ENCODE peak calls at places on chromosomes 6 and 20, in ten cellular contexts. N is IMR-90; Y is ovary; T is fibroblast of mammary gland; I is endothelial cell; D is CD4-positive, alpha-beta T cell; V is progenitor cell of endocrine pancreas; P is ascending aorta; C is heart left ventricle; S is dorsolateral prefrontal cortex. G is an unnamed sample.

GRCh38 chr6:159074120-159074684 is 29.4 kb upstream of the TAGAP start:
- DNase-seq in N (peak; percentile 46), Y (no peak), T (peak; percentile 53), I (peak; percentile 34), D (no peak), V (no peak), P (no peak), C (no peak), S (peak; percentile 43), G (peak; percentile 8)

GRCh38 chr6:151065027-151065815 is 174.5 kb upstream of the AKAP12 start:
- DNase-seq in N (no peak), Y (no peak), T (no peak), I (no peak), D (no peak), V (no peak), P (no peak), C (no peak), S (no peak), G (no peak)

GRCh38 chr6:158789115-158789917 is 29.9 kb downstream of the EZR start:
- DNase-seq in N (no peak), Y (no peak), T (no peak), I (no peak), D (peak; percentile 62), V (no peak), P (no peak), C (no peak), S (no peak), G (no peak)

GRCh38 chr6:45378324-45378926 is 691 bp upstream of the SUPT3H start:
- DNase-seq in N (no peak), Y (peak; percentile 53), T (no peak), I (no peak), D (no peak), V (no peak), P (peak; percentile 67), C (no peak), S (peak; percentile 36), G (no peak)

GRCh38 chr20:47727170-47727880 is 58.0 kb downstream of the SULF2 start:
- DNase-seq in N (no peak), Y (no peak), T (no peak), I (no peak), D (peak; percentile 63), V (no peak), P (no peak), C (peak; percentile 75), S (no peak), G (no peak)

GRCh38 chr6:43395822-43396221 is 26.4 kb upstream of the ZNF318 start:
- DNase-seq in N (no peak), Y (no peak), T (no peak), I (no peak), D (no peak), V (no peak), P (no peak), C (no peak), S (no peak), G (no peak)

GRCh38 chr6:42038811-42039408 is 11.4 kb upstream of the TAF8 start:
- DNase-seq in N (peak; percentile 44), Y (no peak), T (no peak), I (no peak), D (no peak), V (no peak), P (no peak), C (no peak), S (no peak), G (no peak)

GRCh38 chr6:105771313-105771970 is 314.7 kb upstream of the PRDM1 start:
- DNase-seq in N (peak; percentile 65), Y (no peak), T (peak; percentile 68), I (no peak), D (no peak), V (no peak), P (no peak), C (no peak), S (no peak), G (no peak)

GRCh38 chr20:52056203-52057062 is 135.1 kb downstream of the ZFP64 start:
- DNase-seq in N (peak; percentile 95), Y (no peak), T (peak; percentile 96), I (no peak), D (no peak), V (no peak), P (no peak), C (no peak), S (no peak), G (no peak)

GRCh38 chr20:52062452-52063209 is 128.9 kb downstream of the ZFP64 start:
- DNase-seq in N (no peak), Y (no peak), T (no peak), I (no peak), D (no peak), V (no peak), P (no peak), C (no peak), S (no peak), G (no peak)

GRCh38 chr20:52064936-52065335 is 126.6 kb downstream of the ZFP64 start:
- DNase-seq in N (no peak), Y (no peak), T (no peak), I (no peak), D (no peak), V (no peak), P (no peak), C (no peak), S (no peak), G (no peak)

GRCh38 chr20:52060794-52061714 is 130.5 kb downstream of the ZFP64 start:
- DNase-seq in N (no peak), Y (no peak), T (peak; percentile 22), I (peak; percentile 30), D (no peak), V (peak; percentile 12), P (no peak), C (no peak), S (no peak), G (no peak)
- TF ChIP-seq CTCF in N (peak; percentile 45), Y (no peak), T (peak; percentile 8), I (no peak), D (no peak), V (peak; percentile 44), P (no peak), C (peak; percentile 42), S (no peak), G (peak; percentile 48)

GRCh38 chr6:100117680-100118079 is 123.7 kb upstream of the MCHR2 start:
- DNase-seq in N (no peak), Y (no peak), T (no peak), I (no peak), D (no peak), V (no peak), P (no peak), C (no peak), S (no peak), G (no peak)

GRCh38 chr6:100119261-100119660 is 125.2 kb upstream of the MCHR2 start:
- DNase-seq in N (no peak), Y (no peak), T (no peak), I (no peak), D (no peak), V (no peak), P (no peak), C (no peak), S (no peak), G (no peak)

GRCh38 chr6:100118301-100118700 is 124.3 kb upstream of the MCHR2 start:
- DNase-seq in N (no peak), Y (no peak), T (no peak), I (no peak), D (no peak), V (no peak), P (no peak), C (no peak), S (no peak), G (no peak)

GRCh38 chr6:100115702-100116101 is 121.7 kb upstream of the MCHR2 start:
- DNase-seq in N (no peak), Y (no peak), T (no peak), I (no peak), D (no peak), V (no peak), P (no peak), C (no peak), S (no peak), G (no peak)

DNA sequence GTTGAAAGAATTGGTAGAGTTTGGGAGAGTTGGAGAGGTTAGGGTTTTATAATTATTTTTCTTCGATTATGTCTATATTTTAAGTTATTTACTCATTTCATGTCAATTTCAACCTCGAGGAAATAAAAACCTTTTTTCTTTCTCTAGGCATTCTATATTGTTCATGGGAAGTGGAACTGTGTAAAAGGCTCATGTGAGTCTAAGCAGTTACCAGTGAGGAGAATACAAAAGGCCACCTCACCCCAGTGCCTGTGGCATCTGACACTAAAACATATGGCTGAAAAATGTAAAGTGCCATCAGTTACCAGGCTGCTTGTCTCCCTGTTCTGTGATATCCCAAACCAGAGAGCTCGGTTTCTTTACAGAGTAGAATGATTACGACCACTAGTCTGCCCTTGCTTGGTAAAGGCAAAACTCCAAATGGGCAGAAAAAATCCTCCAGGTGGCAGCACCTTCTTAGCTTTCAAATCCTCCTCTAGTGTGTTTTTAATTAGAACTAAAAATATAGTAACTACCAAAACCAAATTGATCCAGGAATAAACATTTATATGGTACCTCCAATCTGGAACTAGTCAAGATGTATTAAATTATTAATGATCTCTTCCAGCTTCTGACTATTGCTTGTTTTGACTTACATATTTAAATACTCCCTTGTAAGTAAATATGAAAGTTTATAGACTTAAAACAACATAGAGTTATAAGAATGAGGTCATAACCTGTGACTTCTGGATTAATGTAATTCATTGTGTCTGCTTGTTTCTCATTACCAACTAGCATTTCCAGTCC is 122.6 kb upstream of the MCHR2 start:
- DNase-seq in N (peak; percentile 76), Y (no peak), T (peak; percentile 85), I (peak; percentile 55), D (no peak), V (peak; percentile 18), P (no peak), C (no peak), S (no peak), G (peak; percentile 38)
- TF ChIP-seq CTCF in N (peak; percentile 87), Y (no peak), T (peak; percentile 86), I (peak; percentile 64), D (peak; percentile 28), V (peak; percentile 83), P (peak; percentile 65), C (peak; percentile 56), S (peak; percentile 77), G (peak; percentile 90)

DNA sequence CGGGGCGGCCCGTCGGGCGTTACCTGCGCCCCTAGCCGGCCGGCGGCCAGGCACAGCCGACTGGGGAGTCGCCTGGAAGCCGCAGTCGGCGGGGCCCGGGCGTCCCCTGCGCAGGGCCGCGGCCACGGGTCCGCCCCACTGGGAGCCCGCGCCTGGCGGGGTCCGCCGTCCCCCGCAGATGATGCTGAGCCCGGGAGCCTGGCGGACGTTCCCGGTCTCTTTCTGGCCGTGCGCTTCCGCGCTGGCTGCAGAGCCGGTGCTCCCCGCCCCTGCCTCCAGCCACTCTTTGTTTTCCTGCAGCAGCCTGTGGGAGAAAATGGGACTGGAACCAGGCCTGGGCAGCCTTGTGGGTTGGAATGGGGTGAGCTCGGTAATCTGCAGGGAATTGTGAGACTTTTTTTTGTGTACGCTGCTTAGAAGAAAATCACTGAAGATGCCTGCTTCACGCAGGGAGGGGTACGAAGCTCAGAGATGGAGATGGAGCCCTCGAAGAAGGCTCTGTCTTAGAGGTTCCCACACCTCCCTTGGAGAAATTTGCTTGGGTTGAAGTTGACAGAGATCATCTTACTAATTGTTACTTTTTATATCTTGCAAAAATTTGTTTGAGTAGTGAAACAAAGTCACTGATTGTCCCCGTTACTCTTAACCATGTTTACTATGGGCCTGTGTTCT is 752 bp downstream of the PYGB start:
- DNase-seq in N (peak; percentile 37), Y (peak; percentile 45), T (peak; percentile 33), I (peak; percentile 54), D (no peak), V (peak; percentile 28), P (peak; percentile 72), C (no peak), S (peak; percentile 73), G (peak; percentile 39)
- TF ChIP-seq CTCF in N (no peak), Y (no peak), T (no peak), I (no peak), D (no peak), V (peak; percentile 1), P (no peak), C (no peak), S (no peak), G (no peak)

DNA sequence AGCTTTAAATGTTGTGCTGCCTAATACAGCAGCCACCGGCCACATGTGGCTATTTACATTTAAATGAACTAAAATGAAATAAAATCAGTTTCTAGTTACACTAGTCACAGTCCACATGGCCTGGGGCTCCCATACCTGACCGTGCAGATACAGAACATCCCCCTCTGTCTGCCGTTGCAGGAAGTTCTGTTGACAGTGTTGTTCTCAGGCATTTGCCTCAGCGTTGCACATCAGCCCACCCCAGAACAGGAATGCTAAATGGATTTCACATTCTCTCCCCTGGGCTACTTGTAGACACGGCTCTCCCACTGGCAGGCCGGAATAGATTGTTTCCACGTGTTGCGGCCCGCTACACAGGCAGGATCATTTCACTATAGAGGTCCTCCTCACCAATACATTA is 26.3 kb downstream of the JAG1 start:
- DNase-seq in N (no peak), Y (peak; percentile 1), T (peak; percentile 38), I (no peak), D (no peak), V (no peak), P (no peak), C (no peak), S (no peak), G (no peak)
- TF ChIP-seq CTCF in N (no peak), Y (no peak), T (peak; percentile 37), I (no peak), D (no peak), V (peak; percentile 39), P (peak; percentile 53), C (no peak), S (peak; percentile 20), G (peak; percentile 66)

G was measured in neural crest cell.